ENCODE peak calls at places on chromosomes 13 and 19, in four cellular contexts. Q is body of pancreas, J is right atrium auricular region, F is A673. A is an unnamed sample.

GRCh38 chr13:73610799-73611592 is 523.2 kb downstream of the KLF12 start:
- DNase-seq in F (no peak), J (no peak), Q (no peak), A (no peak)

GRCh38 chr13:110070511-110071120 is 236.3 kb downstream of the COL4A1 start:
- DNase-seq in Q (no peak), J (no peak), F (no peak), A (no peak)

GRCh38 chr13:109781384-109782065 is 4.9 kb downstream of the IRS2 start:
- DNase-seq in J (no peak), F (peak), Q (no peak), A (no peak)

GRCh38 chr13:34867590-34867989 is 74.5 kb upstream of the NBEA start:
- DNase-seq in F (peak), J (no peak), Q (no peak), A (no peak)

GRCh38 chr19:14027856-14028450 is at the start of gene RLN3:
- DNase-seq in F (no peak), Q (no peak), J (no peak), A (no peak)

GRCh38 chr19:37941820-37942515 is 35.0 kb downstream of the SIPA1L3 start:
- DNase-seq in J (no peak), F (no peak), Q (no peak), A (no peak)

GRCh38 chr13:29369060-29369743 is 226.3 kb downstream of the SLC7A1 start:
- DNase-seq in J (no peak), Q (peak), F (peak), A (no peak)

GRCh38 chr13:51444922-51445321 is 7.9 kb downstream of the INTS6 start:
- DNase-seq in F (peak), J (no peak), Q (no peak), A (no peak)

GRCh38 chr19:46999878-47000277 is 19.8 kb upstream of the NPAS1 start:
- DNase-seq in F (no peak), Q (no peak), J (no peak), A (no peak)

GRCh38 chr13:37747071-37747612 is 122.4 kb downstream of the TRPC4 start:
- DNase-seq in F (no peak), Q (no peak), J (no peak), A (no peak)

GRCh38 chr13:21330126-21330861 is 128.8 kb downstream of the ZDHHC20 start:
- DNase-seq in F (no peak), J (no peak), Q (no peak), A (no peak)

GRCh38 chr19:4327877-4328242 is 10.8 kb downstream of the STAP2 start:
- DNase-seq in Q (no peak), J (no peak), F (no peak), A (no peak)

GRCh38 chr13:31631071-31631470 is 108.3 kb upstream of the RXFP2 start:
- DNase-seq in Q (no peak), F (no peak), J (no peak), A (no peak)

GRCh38 chr13:51912091-51912490 is 50.3 kb downstream of the CCDC70 start:
- DNase-seq in J (no peak), Q (peak), F (no peak), A (no peak)

GRCh38 chr13:84352946-84353345 is 470.7 kb upstream of the SLITRK1 start:
- DNase-seq in Q (no peak), F (no peak), J (no peak), A (no peak)

GRCh38 chr13:35763805-35764170 is 287.3 kb upstream of the MAB21L1 start:
- DNase-seq in F (peak), Q (no peak), J (no peak), A (no peak)

GRCh38 chr19:20078696-20079095 is 896 bp downstream of the ZNF90 start:
- DNase-seq in Q (peak), J (no peak), F (no peak), A (no peak)

GRCh38 chr19:4130635-4131438 is 6.9 kb upstream of the MAP2K2 start:
- DNase-seq in Q (no peak), J (no peak), F (peak), A (no peak)

GRCh38 chr19:5128251-5128931 is 159.5 kb downstream of the KDM4B start:
- DNase-seq in Q (peak), F (peak), J (peak), A (peak)

GRCh38 chr13:42056146-42056545 is 7.7 kb downstream of the DGKH start:
- DNase-seq in F (no peak), J (no peak), Q (no peak), A (no peak)

GRCh38 chr13:20684535-20684934 is 19.0 kb upstream of the IL17D start:
- DNase-seq in Q (no peak), F (no peak), J (no peak), A (no peak)

GRCh38 chr13:27018230-27018875 is 153.3 kb downstream of the USP12 start:
- DNase-seq in Q (no peak), F (no peak), J (no peak), A (no peak)

GRCh38 chr13:63731896-63732295 is 2316.2 kb upstream of the PCDH20 start:
- DNase-seq in J (no peak), Q (no peak), F (no peak), A (no peak)

GRCh38 chr19:17424743-17425365 is 5.0 kb downstream of the MVB12A start:
- DNase-seq in F (peak), Q (no peak), J (no peak), A (no peak)

GRCh38 chr13:37187110-37187509 is 81.6 kb upstream of the CSNK1A1L start:
- DNase-seq in Q (no peak), J (no peak), F (peak), A (no peak)

GRCh38 chr19:18895038-18895827 is 725 bp downstream of the CERS1 start:
- DNase-seq in Q (peak), J (no peak), F (no peak), A (no peak)

GRCh38 chr13:84821261-84821660 is 939.0 kb upstream of the SLITRK1 start:
- DNase-seq in F (no peak), Q (no peak), J (no peak), A (no peak)

GRCh38 chr13:99228737-99229691 is 28.4 kb downstream of the UBAC2 start:
- DNase-seq in F (peak), Q (no peak), J (no peak), A (no peak)

GRCh38 chr19:13039211-13039789 is 44.0 kb downstream of the NFIX start:
- DNase-seq in J (no peak), Q (no peak), F (no peak), A (no peak)

GRCh38 chr19:681029-681626 is 4.9 kb downstream of the FSTL3 start:
- DNase-seq in Q (peak), J (no peak), F (peak), A (peak)

GRCh38 chr19:46347985-46348384 is 1.1 kb downstream of the PPP5C start:
- DNase-seq in Q (no peak), F (no peak), J (no peak), A (no peak)

GRCh38 chr19:38209671-38210457 is 14.2 kb downstream of the DPF1 start:
- DNase-seq in J (peak), Q (peak), F (no peak), A (no peak)

GRCh38 chr13:113491418-113491883 is 940 bp upstream of the DCUN1D2 start:
- DNase-seq in J (no peak), Q (peak), F (peak), A (no peak)

GRCh38 chr13:30905932-30906383 is at the start of gene MEDAG:
- DNase-seq in J (peak), Q (peak), F (no peak), A (peak)

DNA sequence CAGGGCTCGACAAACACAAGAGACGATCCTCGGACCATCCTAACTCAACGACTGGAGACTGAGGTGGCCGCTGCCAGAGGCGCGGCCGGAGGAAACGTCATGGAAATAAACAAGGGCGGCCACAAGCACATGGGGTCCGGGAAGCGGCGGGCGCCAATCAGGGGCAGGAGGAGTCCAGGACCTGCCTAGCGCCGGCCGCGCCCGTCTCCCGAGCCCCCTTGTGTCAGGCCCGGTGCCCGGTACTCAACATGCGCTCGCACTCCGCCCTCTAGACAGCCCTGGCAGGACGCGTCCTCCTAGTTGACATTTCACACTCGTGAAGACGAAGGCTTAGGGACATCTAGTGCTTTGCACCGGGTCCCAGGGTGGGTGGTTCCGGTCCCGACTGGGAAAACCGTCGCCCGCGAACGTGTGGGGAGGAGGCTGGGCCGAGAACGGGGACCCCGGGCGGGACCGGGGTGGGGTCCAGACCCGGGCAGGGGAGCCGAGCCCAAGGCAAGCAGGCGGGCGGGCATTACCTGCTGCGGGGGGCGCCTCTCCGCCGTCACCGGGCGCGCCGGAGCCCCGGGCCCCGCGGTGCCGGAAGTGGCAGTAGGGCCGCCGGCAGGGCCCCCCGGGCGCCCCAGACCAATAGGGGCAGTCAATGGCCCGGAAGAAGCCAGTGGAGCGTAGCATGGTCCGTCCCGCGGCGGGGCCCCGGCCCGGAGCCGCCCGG is 442 bp downstream of the REXO1 start:
- DNase-seq in J (no peak), F (peak), Q (peak), A (no peak)
- H3K27ac ChIP-seq in J (peak), F (peak), Q (peak), A (peak)

GRCh38 chr19:48444129-48444932 is 1.5 kb upstream of the GRWD1 start:
- DNase-seq in F (no peak), Q (no peak), J (no peak), A (no peak)

GRCh38 chr19:48445256-48445605 is 552 bp upstream of the GRWD1 start:
- DNase-seq in J (peak), Q (no peak), F (peak), A (no peak)

GRCh38 chr19:48444933-48445194 is 919 bp upstream of the GRWD1 start:
- DNase-seq in J (no peak), F (peak), Q (no peak), A (no peak)

GRCh38 chr19:48446579-48446978 is 796 bp downstream of the GRWD1 start:
- DNase-seq in Q (no peak), J (no peak), F (no peak), A (no peak)

GRCh38 chr19:48445606-48446481 is at the start of gene GRWD1:
- DNase-seq in J (peak), Q (peak), F (peak), A (peak)
- TF ChIP-seq CTCF in J (no peak), Q (no peak), F (peak), A (no peak)

GRCh38 chr19:29526730-29527499 is 1.1 kb downstream of the VSTM2B start:
- DNase-seq in Q (no peak), F (peak), J (no peak), A (no peak)
- H3K4me3 ChIP-seq in Q (no peak), F (no peak), J (no peak), A (peak)

DNA sequence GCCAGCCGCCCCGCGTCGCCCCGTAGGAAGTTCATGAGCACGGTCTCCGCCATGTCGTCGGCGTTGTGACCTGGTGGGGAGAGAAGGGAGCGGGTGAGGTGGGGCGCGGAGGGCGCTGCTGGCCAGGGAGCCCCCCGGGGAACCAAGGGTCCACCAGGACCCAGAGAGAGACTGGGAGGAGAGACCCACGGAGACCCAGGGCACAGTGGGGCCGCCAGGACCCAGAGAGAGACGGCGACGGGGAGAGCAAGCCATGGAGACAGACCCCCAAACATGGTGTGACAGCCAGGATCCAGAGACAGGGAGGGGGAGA is 9.2 kb downstream of the CTU1 start:
- DNase-seq in F (no peak), J (no peak), Q (no peak), A (no peak)
- H3K27ac ChIP-seq in F (no peak), J (peak), Q (no peak), A (no peak)

DNA sequence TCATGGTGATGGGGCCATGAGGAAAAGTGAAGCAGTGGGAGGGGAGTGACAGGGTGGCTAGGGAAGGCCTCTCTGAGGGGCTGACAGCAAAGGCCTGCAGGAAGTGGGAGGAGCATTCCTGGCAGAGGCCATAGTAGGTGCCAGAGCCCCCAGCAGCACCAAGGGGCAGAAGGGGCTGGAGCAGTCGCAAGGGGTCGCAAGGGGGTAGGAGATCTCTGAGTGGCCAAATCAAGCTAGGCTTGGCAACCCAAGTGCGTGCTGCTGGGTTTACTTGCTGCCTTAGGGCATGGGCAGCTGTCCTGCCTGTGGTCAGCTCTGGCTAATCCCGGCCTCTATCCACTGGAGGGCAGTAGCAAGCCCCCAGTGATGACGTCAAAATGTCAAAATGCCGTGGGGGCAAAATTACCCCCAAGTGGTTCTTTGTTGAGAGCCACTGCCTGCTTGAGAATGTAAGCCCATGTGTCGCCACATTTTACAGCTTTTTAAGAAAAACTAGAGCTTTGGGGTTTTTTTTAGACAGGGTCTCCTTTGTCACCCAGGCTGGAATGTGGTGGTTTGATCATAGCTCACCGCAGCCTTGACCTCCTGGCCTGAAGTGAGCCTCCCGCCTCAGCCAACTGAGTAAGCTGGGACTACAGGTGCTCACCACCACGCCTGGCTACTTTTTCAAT is 11.8 kb downstream of the CCDC97 start:
- DNase-seq in F (no peak), Q (no peak), J (no peak), A (no peak)
- TF ChIP-seq CTCF in F (peak), Q (peak), J (peak), A (peak)

GRCh38 chr19:45324349-45324907 is 1.8 kb upstream of the CKM start:
- DNase-seq in J (no peak), F (no peak), Q (no peak), A (no peak)

GRCh38 chr19:45322744-45323281 is at the start of gene CKM:
- DNase-seq in J (peak), F (no peak), Q (no peak), A (no peak)

GRCh38 chr19:45322311-45322710 is 364 bp downstream of the CKM start:
- DNase-seq in Q (no peak), J (no peak), F (no peak), A (no peak)

GRCh38 chr19:45321848-45322247 is 827 bp downstream of the CKM start:
- DNase-seq in F (no peak), J (no peak), Q (no peak), A (no peak)

GRCh38 chr19:45323671-45324081 is 1.0 kb upstream of the CKM start:
- DNase-seq in F (no peak), J (peak), Q (no peak), A (no peak)
- H3K4me3 ChIP-seq in F (no peak), J (peak), Q (no peak), A (peak)

A was measured in coronary artery.